ENCODE peak calls at places on chromosomes 11 and 22, in ten cellular contexts. G is nephron progenitor cell; Y is HuH-7; N is GM20000; P is foreskin fibroblast; B is GM12891; R is stromal cell of bone marrow; M is naive thymus-derived CD8-positive, alpha-beta T cell; W is GM23248; X is brain microvascular endothelial cell. S is an unnamed sample.

GRCh38 chr22:20200411-20200810 is 49.6 kb upstream of the CCDC188 start:
- DNase-seq in B (no peak), Y (no peak), N (no peak), W (no peak), M (no peak), P (no peak), X (no peak), R (no peak), G (no peak), S (no peak)

GRCh38 chr11:78933361-78933760 is 358.7 kb upstream of the NARS2 start:
- DNase-seq in P (no peak), X (no peak), B (no peak), W (no peak), Y (no peak), G (no peak), N (no peak), M (no peak), R (no peak), S (no peak)

GRCh38 chr11:28517621-28518020 is 409.4 kb downstream of the METTL15 start:
- DNase-seq in W (no peak), G (no peak), X (no peak), M (no peak), P (no peak), B (no peak), Y (no peak), N (no peak), R (no peak), S (no peak)

GRCh38 chr11:67409261-67409666 is 5.4 kb downstream of the TBC1D10C start:
- DNase-seq in P (no peak), Y (no peak), X (no peak), N (peak; percentile 82), M (peak; percentile 86), B (peak; percentile 91), W (no peak), R (no peak), G (no peak), S (no peak)

GRCh38 chr11:93525601-93526000 is 17.6 kb downstream of the SMCO4 start:
- DNase-seq in P (peak; percentile 41), B (no peak), G (no peak), W (peak; percentile 81), R (peak; percentile 47), N (no peak), X (peak; percentile 40), M (no peak), Y (no peak), S (no peak)

GRCh38 chr11:1226226-1226961 is 3.5 kb downstream of the MUC5B start:
- DNase-seq in Y (no peak), X (no peak), G (peak; percentile 38), M (no peak), R (no peak), B (no peak), P (no peak), W (no peak), N (peak; percentile 64), S (no peak)

GRCh38 chr11:57515332-57516060 is at the start of gene SLC43A1:
- DNase-seq in X (peak; percentile 47), M (peak; percentile 14), W (peak; percentile 80), P (peak; percentile 77), B (no peak), N (peak; percentile 73), Y (peak; percentile 99), R (peak; percentile 38), G (peak; percentile 70), S (peak; percentile 75)

GRCh38 chr11:120188831-120189455 is 21.9 kb upstream of the OAF start:
- DNase-seq in M (no peak), Y (no peak), X (no peak), P (no peak), B (no peak), R (no peak), W (no peak), N (no peak), G (no peak), S (peak; percentile 30)

GRCh38 chr22:22408731-22409696 is 99.5 kb downstream of the ZNF280B start:
- DNase-seq in R (no peak), Y (peak; percentile 59), N (peak; percentile 73), M (no peak), X (peak; percentile 9), W (peak; percentile 37), G (peak; percentile 53), P (no peak), B (no peak), S (no peak)

GRCh38 chr11:4071828-4072421 is 22.7 kb upstream of the RRM1 start:
- DNase-seq in Y (no peak), P (no peak), N (no peak), X (no peak), W (no peak), M (no peak), B (no peak), G (no peak), R (no peak), S (no peak)

GRCh38 chr11:117095301-117096139 is 2.7 kb downstream of the SIK3 start:
- DNase-seq in P (peak; percentile 45), G (no peak), N (no peak), X (no peak), R (no peak), M (peak; percentile 32), Y (no peak), W (peak; percentile 74), B (no peak), S (peak; percentile 57)

GRCh38 chr22:45101828-45102227 is 61.9 kb upstream of the NUP50 start:
- DNase-seq in W (peak; percentile 79), R (peak; percentile 65), M (peak; percentile 33), G (peak; percentile 45), X (peak; percentile 34), B (no peak), N (peak; percentile 72), P (peak; percentile 65), Y (peak; percentile 61), S (peak; percentile 75)

GRCh38 chr22:46062971-46063631 is 86.1 kb upstream of the WNT7B start:
- DNase-seq in G (no peak), M (no peak), R (no peak), P (no peak), Y (no peak), X (no peak), N (no peak), W (peak; percentile 55), B (no peak), S (no peak)